ENCODE peak calls at places on chromosome 6, in six cellular contexts. R is mammary epithelial cell, W is sigmoid colon, B is heart left ventricle, M is HCT116, Q is PC-9. L is an unnamed sample. For H3K36me3 and H3K9me3, the result is how much of the 10 kb centered on the place peaks cover.

GRCh38 chr6:26187981-26188635 is 100.9 kb downstream of the HFE start:
- DNase-seq in R (no peak), W (no peak), Q (peak), B (no peak), M (peak), L (no peak)

GRCh38 chr6:159943101-159943632 is 25.7 kb upstream of the IGF2R start:
- DNase-seq in Q (no peak), M (no peak), B (no peak), R (peak), W (no peak), L (peak)

GRCh38 chr6:168123165-168123911 is 44.3 kb upstream of the FRMD1 start:
- DNase-seq in W (peak), M (no peak), Q (no peak), B (no peak), R (no peak), L (no peak)

GRCh38 chr6:37122861-37123260 is 47.1 kb upstream of the PIM1 start:
- DNase-seq in B (no peak), M (no peak), R (no peak), Q (no peak), W (no peak), L (no peak)

GRCh38 chr6:159961523-159961922 is 7.4 kb upstream of the IGF2R start:
- DNase-seq in W (no peak), Q (no peak), M (peak), B (no peak), R (peak), L (no peak)

GRCh38 chr6:53623497-53623896 is 42.1 kb downstream of the KLHL31 start:
- DNase-seq in B (no peak), M (no peak), W (no peak), Q (no peak), R (peak), L (no peak)

GRCh38 chr6:165689699-165690098 is 26.7 kb upstream of the PDE10A start:
- DNase-seq in R (no peak), B (no peak), M (no peak), W (no peak), Q (no peak), L (no peak)

GRCh38 chr6:36247691-36248090 is 22.2 kb upstream of the PNPLA1 start:
- DNase-seq in M (no peak), Q (no peak), B (no peak), R (no peak), W (no peak), L (no peak)

GRCh38 chr6:15260099-15260821 is 14.4 kb downstream of the JARID2 start:
- DNase-seq in W (no peak), M (no peak), Q (no peak), B (no peak), R (no peak), L (no peak)

GRCh38 chr6:12119085-12119588 is 107.0 kb downstream of the HIVEP1 start:
- DNase-seq in R (no peak), Q (no peak), W (no peak), B (no peak), M (no peak), L (no peak)

GRCh38 chr6:31882344-31882743 is 3.5 kb upstream of the SLC44A4 start:
- DNase-seq in R (no peak), M (no peak), W (no peak), Q (no peak), B (no peak), L (no peak)

GRCh38 chr6:91167846-91168245 is 581.0 kb upstream of the MAP3K7 start:
- DNase-seq in R (no peak), W (no peak), Q (no peak), B (no peak), M (no peak), L (no peak)

GRCh38 chr6:135880066-135880972 is 28.8 kb downstream of the PDE7B start:
- DNase-seq in B (no peak), Q (no peak), R (peak), M (no peak), W (no peak), L (no peak)

GRCh38 chr6:8059129-8059528 is 5.1 kb downstream of the BLOC1S5 start:
- DNase-seq in B (no peak), Q (no peak), M (no peak), R (no peak), W (no peak), L (no peak)

GRCh38 chr6:162099685-162100084 is 627.9 kb downstream of the PRKN start:
- DNase-seq in Q (no peak), R (peak), W (no peak), M (peak), B (no peak), L (no peak)

GRCh38 chr6:29674008-29674407 is 6.9 kb downstream of the ZFP57 start:
- DNase-seq in B (no peak), W (no peak), Q (no peak), R (no peak), M (no peak), L (no peak)

GRCh38 chr6:34305982-34306702 is 57.3 kb upstream of the SMIM29 start:
- DNase-seq in Q (no peak), W (no peak), R (no peak), B (peak), M (no peak), L (no peak)

GRCh38 chr6:151534576-151534975 is 40.8 kb downstream of the CCDC170 start:
- DNase-seq in Q (no peak), W (no peak), M (no peak), R (no peak), B (no peak), L (no peak)

GRCh38 chr6:111381126-111381525 is 101.9 kb downstream of the REV3L start:
- DNase-seq in W (no peak), R (no peak), M (no peak), Q (no peak), B (no peak), L (no peak)

GRCh38 chr6:111382476-111383294 is 100.3 kb downstream of the REV3L start:
- DNase-seq in R (no peak), W (peak), Q (no peak), M (no peak), B (peak), L (no peak)

GRCh38 chr6:111377558-111378120 is 105.4 kb downstream of the REV3L start:
- DNase-seq in B (no peak), W (no peak), R (no peak), M (no peak), Q (no peak), L (no peak)

GRCh38 chr6:111379302-111379701 is 103.7 kb downstream of the REV3L start:
- DNase-seq in M (no peak), B (no peak), R (no peak), Q (no peak), W (no peak), L (no peak)

DNA sequence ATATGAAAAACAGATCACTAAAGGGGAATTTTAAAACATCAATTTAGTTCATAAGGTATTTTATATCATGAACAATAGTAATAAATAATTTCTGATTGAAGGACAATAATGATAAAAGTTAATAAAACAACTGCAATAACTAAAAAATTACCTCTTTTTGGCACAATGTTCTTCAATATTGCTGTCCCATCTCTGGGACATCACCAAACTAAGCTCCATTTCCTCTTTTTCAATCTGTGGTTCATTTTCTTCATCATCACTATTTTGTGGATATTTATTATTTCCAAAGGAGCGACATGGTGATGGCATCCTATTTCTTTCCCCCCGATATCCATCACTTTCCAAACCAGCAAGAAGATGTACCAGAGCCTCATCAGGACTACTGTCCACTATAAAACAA is 103.2 kb downstream of the REV3L start:
- DNase-seq in B (no peak), M (no peak), R (no peak), W (no peak), Q (no peak), L (no peak)
- H3K36me3 ChIP-seq in B (under half), M (under half), R (under half), W (under half), Q (under half), L (half or more)

DNA sequence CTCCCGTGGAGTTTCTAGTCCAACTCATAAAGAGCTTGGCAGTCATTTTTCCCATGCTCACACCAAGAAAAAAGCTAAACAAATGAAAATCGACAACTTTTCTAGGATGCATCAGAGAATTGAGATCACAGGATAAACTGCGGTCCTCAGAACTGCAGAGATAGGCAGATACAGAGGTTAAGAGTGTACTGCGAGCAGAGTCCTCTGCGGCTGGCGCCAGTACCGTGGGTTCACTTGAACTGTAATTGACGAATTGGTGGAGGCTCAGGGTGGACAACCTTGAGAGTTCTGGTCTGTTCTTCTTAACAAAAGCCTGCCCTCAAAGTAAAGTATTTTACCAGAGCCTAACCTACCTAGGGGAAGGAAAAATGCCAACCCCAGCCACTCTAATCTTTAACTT is 2.4 kb upstream of the VNN1 start:
- DNase-seq in R (no peak), M (no peak), W (no peak), B (no peak), Q (no peak), L (no peak)
- H3K9me3 ChIP-seq in R (under half), M (under half), W (under half), B (under half), Q (under half), L (under half)

DNA sequence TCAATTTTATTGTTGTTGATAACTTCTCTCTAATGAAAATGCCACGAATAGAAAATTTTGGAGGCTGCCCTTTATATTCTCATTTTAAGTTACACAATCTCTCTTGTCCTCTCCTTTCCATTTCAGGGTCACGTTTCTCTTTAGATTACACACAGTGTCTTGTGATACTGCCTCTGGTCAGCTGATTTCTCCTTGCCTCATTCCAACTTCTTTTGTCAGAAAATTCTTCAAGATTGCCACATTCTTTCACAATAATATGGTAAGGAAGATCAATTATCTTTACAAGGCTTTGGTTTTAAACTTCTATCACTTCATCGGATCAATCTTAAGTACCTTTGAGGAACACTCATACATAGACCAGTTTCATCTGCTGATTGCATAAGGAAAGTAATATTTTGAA is 370.3 kb downstream of the RFPL4B start:
- DNase-seq in B (no peak), M (no peak), W (no peak), Q (no peak), R (no peak), L (no peak)
- H3K36me3 ChIP-seq in B (under half), M (under half), W (under half), Q (under half), R (under half), L (under half)

DNA sequence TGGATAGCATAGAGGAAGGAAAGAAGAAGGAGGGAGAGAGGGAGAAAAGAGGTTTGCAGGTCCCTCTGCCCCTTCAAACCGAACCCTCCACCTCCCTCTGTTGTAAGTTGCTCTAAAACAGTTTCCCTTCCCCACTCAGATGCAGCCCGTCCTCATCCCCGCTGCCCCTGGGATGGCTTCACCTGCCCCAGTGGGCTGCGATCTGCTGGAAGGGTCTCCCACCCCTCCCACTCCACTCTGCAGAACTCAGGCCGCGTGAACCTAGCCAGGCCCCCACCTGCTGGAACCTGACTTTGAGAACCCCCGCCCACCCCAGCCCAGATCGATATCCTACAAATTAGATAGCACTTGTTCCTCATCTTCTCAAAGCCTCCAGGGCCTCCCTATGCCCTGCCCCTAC is 190.8 kb downstream of the DLL1 start:
- DNase-seq in Q (no peak), M (no peak), B (peak), R (no peak), W (peak), L (no peak)
- H3K9me3 ChIP-seq in Q (under half), M (under half), B (under half), R (under half), W (under half), L (under half)

DNA sequence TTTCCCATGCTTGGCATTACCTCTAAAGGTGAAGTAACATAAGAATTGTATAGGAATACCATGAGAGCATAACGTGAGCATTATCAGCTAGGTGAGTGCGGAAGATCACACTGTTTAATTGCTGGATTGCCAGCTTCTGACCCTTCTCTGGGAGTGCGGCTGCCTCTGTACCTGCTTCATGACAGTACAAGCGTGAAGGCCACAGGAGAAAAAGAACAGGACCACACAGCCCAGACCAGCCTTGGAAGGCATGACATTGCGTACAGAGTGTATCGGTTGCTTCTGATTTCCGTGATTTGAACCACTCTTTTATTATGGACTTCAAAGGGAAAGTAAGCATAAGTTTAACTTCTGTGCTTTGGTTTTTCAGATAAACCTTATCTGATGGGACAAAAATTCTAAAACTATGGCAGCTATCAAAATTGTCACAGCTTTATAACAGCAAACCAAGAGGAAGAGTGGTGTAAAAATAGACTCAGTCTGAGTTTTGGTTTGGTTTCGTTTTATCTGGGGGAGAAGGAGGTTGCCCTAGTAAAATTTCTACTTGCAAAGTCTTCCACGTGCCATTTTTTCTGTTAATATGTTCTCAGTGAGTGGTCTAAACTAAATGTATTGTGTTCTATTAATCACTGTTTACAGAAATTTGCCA is 97.4 kb downstream of the RPP40 start:
- DNase-seq in Q (no peak), R (no peak), M (no peak), B (no peak), W (no peak), L (no peak)
- H3K36me3 ChIP-seq in Q (under half), R (under half), M (under half), B (under half), W (under half), L (under half)

GRCh38 chr6:86586195-86586594 is 351.1 kb upstream of the HTR1E start:
- DNase-seq in W (no peak), M (no peak), Q (no peak), B (no peak), R (no peak), L (no peak)
- H3K9me3 ChIP-seq in W (under half), M (under half), Q (under half), B (under half), R (under half), L (under half)

GRCh38 chr6:157942351-157942750 is 39.3 kb upstream of the SYNJ2 start:
- DNase-seq in R (no peak), Q (no peak), W (no peak), B (no peak), M (no peak), L (no peak)
- H3K36me3 ChIP-seq in R (under half), Q (under half), W (under half), B (half or more), M (under half), L (under half)